ENCODE peak calls at places on chromosomes 1 and 21, in seven cellular contexts. One of them, this sample, is unnamed.

GRCh38 chr1:42736152-42736551 is 3.9 kb downstream of the CLDN19 start:
- DNase-seq in prostate gland: no peak
- DNase-seq in CD8-positive, alpha-beta memory T cell: no peak
- DNase-seq in mesenchymal stem cell: peak; percentile 28
- DNase-seq in mammary epithelial cell: peak; percentile 25
- DNase-seq in fibroblast of lung: no peak
- DNase-seq in GM23248: peak; percentile 61
- DNase-seq in this sample: peak; percentile 37

GRCh38 chr1:112026018-112026417 is 36.5 kb upstream of the KCND3 start:
- DNase-seq in prostate gland: no peak
- DNase-seq in CD8-positive, alpha-beta memory T cell: no peak
- DNase-seq in mesenchymal stem cell: no peak
- DNase-seq in mammary epithelial cell: peak; percentile 47
- DNase-seq in fibroblast of lung: peak; percentile 61
- DNase-seq in GM23248: peak; percentile 7
- DNase-seq in this sample: peak; percentile 77

GRCh38 chr1:84959294-84959693 is 37.6 kb downstream of the MCOLN2 start:
- DNase-seq in prostate gland: no peak
- DNase-seq in CD8-positive, alpha-beta memory T cell: peak; percentile 21
- DNase-seq in mesenchymal stem cell: peak; percentile 82
- DNase-seq in mammary epithelial cell: no peak
- DNase-seq in fibroblast of lung: no peak
- DNase-seq in GM23248: no peak
- DNase-seq in this sample: no peak

GRCh38 chr21:43187715-43188114 is 18.9 kb downstream of the CRYAA start:
- DNase-seq in prostate gland: no peak
- DNase-seq in CD8-positive, alpha-beta memory T cell: no peak
- DNase-seq in mesenchymal stem cell: peak; percentile 33
- DNase-seq in mammary epithelial cell: no peak
- DNase-seq in fibroblast of lung: no peak
- DNase-seq in GM23248: no peak
- DNase-seq in this sample: no peak

GRCh38 chr1:178438432-178438831 is 58.3 kb downstream of the CLEC20A start:
- DNase-seq in prostate gland: no peak
- DNase-seq in CD8-positive, alpha-beta memory T cell: no peak
- DNase-seq in mesenchymal stem cell: peak; percentile 24
- DNase-seq in mammary epithelial cell: peak; percentile 47
- DNase-seq in fibroblast of lung: peak; percentile 11
- DNase-seq in GM23248: peak; percentile 17
- DNase-seq in this sample: no peak

GRCh38 chr1:84299536-84300260 is 1.8 kb upstream of the SAMD13 start:
- DNase-seq in prostate gland: no peak
- DNase-seq in CD8-positive, alpha-beta memory T cell: no peak
- DNase-seq in mesenchymal stem cell: peak; percentile 26
- DNase-seq in mammary epithelial cell: no peak
- DNase-seq in fibroblast of lung: peak; percentile 19
- DNase-seq in GM23248: peak; percentile 31
- DNase-seq in this sample: no peak

GRCh38 chr1:57195436-57195941 is 228.4 kb downstream of the DAB1 start:
- DNase-seq in prostate gland: no peak
- DNase-seq in CD8-positive, alpha-beta memory T cell: no peak
- DNase-seq in mesenchymal stem cell: no peak
- DNase-seq in mammary epithelial cell: no peak
- DNase-seq in fibroblast of lung: no peak
- DNase-seq in GM23248: no peak
- DNase-seq in this sample: no peak

GRCh38 chr1:228101614-228101993 is 1.5 kb downstream of the C1orf35 start:
- DNase-seq in prostate gland: no peak
- DNase-seq in CD8-positive, alpha-beta memory T cell: no peak
- DNase-seq in mesenchymal stem cell: no peak
- DNase-seq in mammary epithelial cell: no peak
- DNase-seq in fibroblast of lung: no peak
- DNase-seq in GM23248: no peak
- DNase-seq in this sample: no peak

GRCh38 chr1:156221986-156222692 is 9.3 kb downstream of the PMF1 start:
- DNase-seq in prostate gland: no peak
- DNase-seq in CD8-positive, alpha-beta memory T cell: no peak
- DNase-seq in mesenchymal stem cell: no peak
- DNase-seq in mammary epithelial cell: no peak
- DNase-seq in fibroblast of lung: no peak
- DNase-seq in GM23248: no peak
- DNase-seq in this sample: no peak

GRCh38 chr1:184933944-184934343 is 40.4 kb downstream of the NIBAN1 start:
- DNase-seq in prostate gland: no peak
- DNase-seq in CD8-positive, alpha-beta memory T cell: no peak
- DNase-seq in mesenchymal stem cell: no peak
- DNase-seq in mammary epithelial cell: no peak
- DNase-seq in fibroblast of lung: no peak
- DNase-seq in GM23248: no peak
- DNase-seq in this sample: no peak

DNA sequence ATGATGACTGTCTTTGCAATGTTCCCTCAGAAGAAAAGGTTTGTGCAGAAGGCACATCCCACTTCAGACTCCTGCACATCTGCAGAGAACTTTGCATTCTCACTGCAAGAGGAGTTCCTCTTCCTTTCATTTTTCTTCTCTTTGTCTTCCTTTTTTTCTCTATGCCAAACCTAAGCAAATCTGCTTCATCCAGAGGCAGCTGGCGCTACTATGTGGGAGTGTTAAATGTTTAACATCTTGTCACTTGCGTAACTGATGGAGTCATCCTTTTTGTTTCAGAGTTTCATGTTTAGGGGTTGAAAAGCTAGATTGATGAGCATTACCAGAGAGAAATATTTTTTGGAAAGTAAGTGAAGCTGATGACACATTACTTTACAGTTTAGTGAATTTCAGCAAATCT is 985 bp upstream of the LRRC53 start:
- DNase-seq in prostate gland: no peak
- DNase-seq in CD8-positive, alpha-beta memory T cell: no peak
- DNase-seq in mesenchymal stem cell: no peak
- DNase-seq in mammary epithelial cell: no peak
- DNase-seq in fibroblast of lung: peak; percentile 26
- DNase-seq in GM23248: peak; percentile 44
- DNase-seq in this sample: no peak
- H3K4me3 ChIP-seq in prostate gland: no peak overlapping the region
- H3K4me3 ChIP-seq in CD8-positive, alpha-beta memory T cell: no peak overlapping the region
- H3K4me3 ChIP-seq in mesenchymal stem cell: no peak overlapping the region
- H3K4me3 ChIP-seq in mammary epithelial cell: no peak overlapping the region
- H3K4me3 ChIP-seq in fibroblast of lung: no peak overlapping the region
- H3K4me3 ChIP-seq in GM23248: no peak overlapping the region
- H3K4me3 ChIP-seq in this sample: no peak overlapping the region

GRCh38 chr21:7952648-7953047 is 2568.7 kb upstream of the TPTE start:
- DNase-seq in prostate gland: no peak
- DNase-seq in CD8-positive, alpha-beta memory T cell: no peak
- DNase-seq in mesenchymal stem cell: no peak
- DNase-seq in mammary epithelial cell: no peak
- DNase-seq in fibroblast of lung: no peak
- DNase-seq in GM23248: no peak
- DNase-seq in this sample: no peak

GRCh38 chr21:7951854-7952519 is 2569.4 kb upstream of the TPTE start:
- DNase-seq in prostate gland: no peak
- DNase-seq in CD8-positive, alpha-beta memory T cell: no peak
- DNase-seq in mesenchymal stem cell: no peak
- DNase-seq in mammary epithelial cell: no peak
- DNase-seq in fibroblast of lung: no peak
- DNase-seq in GM23248: no peak
- DNase-seq in this sample: no peak

GRCh38 chr21:7953058-7953457 is 2568.3 kb upstream of the TPTE start:
- DNase-seq in prostate gland: no peak
- DNase-seq in CD8-positive, alpha-beta memory T cell: no peak
- DNase-seq in mesenchymal stem cell: no peak
- DNase-seq in mammary epithelial cell: no peak
- DNase-seq in fibroblast of lung: no peak
- DNase-seq in GM23248: no peak
- DNase-seq in this sample: no peak

GRCh38 chr21:7947422-7947821 is 2574.0 kb upstream of the TPTE start:
- DNase-seq in prostate gland: no peak
- DNase-seq in CD8-positive, alpha-beta memory T cell: no peak
- DNase-seq in mesenchymal stem cell: no peak
- DNase-seq in mammary epithelial cell: no peak
- DNase-seq in fibroblast of lung: no peak
- DNase-seq in GM23248: no peak
- DNase-seq in this sample: no peak
- H3K9me3 ChIP-seq in prostate gland: peaks cover 10% of the 10 kb centered on the region
- H3K9me3 ChIP-seq in CD8-positive, alpha-beta memory T cell: peaks cover 89% of the 10 kb centered on the region
- H3K9me3 ChIP-seq in mesenchymal stem cell: peaks cover 99% of the 10 kb centered on the region
- H3K9me3 ChIP-seq in mammary epithelial cell: peaks cover 99% of the 10 kb centered on the region
- H3K9me3 ChIP-seq in fibroblast of lung: peaks cover 29% of the 10 kb centered on the region
- H3K9me3 ChIP-seq in GM23248: peaks cover 36% of the 10 kb centered on the region
- H3K9me3 ChIP-seq in this sample: peaks cover 64% of the 10 kb centered on the region

GRCh38 chr1:40998668-40999067 is 19.2 kb downstream of the CTPS1 start:
- DNase-seq in prostate gland: no peak
- DNase-seq in CD8-positive, alpha-beta memory T cell: no peak
- DNase-seq in mesenchymal stem cell: no peak
- DNase-seq in mammary epithelial cell: no peak
- DNase-seq in fibroblast of lung: no peak
- DNase-seq in GM23248: no peak
- DNase-seq in this sample: no peak

GRCh38 chr1:41006942-41007865 is 14.3 kb downstream of the SLFNL1 start:
- DNase-seq in prostate gland: no peak
- DNase-seq in CD8-positive, alpha-beta memory T cell: no peak
- DNase-seq in mesenchymal stem cell: no peak
- DNase-seq in mammary epithelial cell: peak; percentile 98
- DNase-seq in fibroblast of lung: peak; percentile 57
- DNase-seq in GM23248: peak; percentile 66
- DNase-seq in this sample: no peak

GRCh38 chr1:41003640-41004220 is 17.8 kb downstream of the SLFNL1 start:
- DNase-seq in prostate gland: peak; percentile 98
- DNase-seq in CD8-positive, alpha-beta memory T cell: peak; percentile 81
- DNase-seq in mesenchymal stem cell: peak; percentile 99
- DNase-seq in mammary epithelial cell: peak; percentile 97
- DNase-seq in fibroblast of lung: peak; percentile 98
- DNase-seq in GM23248: peak; percentile 99
- DNase-seq in this sample: peak; percentile 97

GRCh38 chr1:41005876-41006275 is 15.6 kb downstream of the SLFNL1 start:
- DNase-seq in prostate gland: no peak
- DNase-seq in CD8-positive, alpha-beta memory T cell: no peak
- DNase-seq in mesenchymal stem cell: no peak
- DNase-seq in mammary epithelial cell: no peak
- DNase-seq in fibroblast of lung: peak; percentile 67
- DNase-seq in GM23248: no peak
- DNase-seq in this sample: no peak

DNA sequence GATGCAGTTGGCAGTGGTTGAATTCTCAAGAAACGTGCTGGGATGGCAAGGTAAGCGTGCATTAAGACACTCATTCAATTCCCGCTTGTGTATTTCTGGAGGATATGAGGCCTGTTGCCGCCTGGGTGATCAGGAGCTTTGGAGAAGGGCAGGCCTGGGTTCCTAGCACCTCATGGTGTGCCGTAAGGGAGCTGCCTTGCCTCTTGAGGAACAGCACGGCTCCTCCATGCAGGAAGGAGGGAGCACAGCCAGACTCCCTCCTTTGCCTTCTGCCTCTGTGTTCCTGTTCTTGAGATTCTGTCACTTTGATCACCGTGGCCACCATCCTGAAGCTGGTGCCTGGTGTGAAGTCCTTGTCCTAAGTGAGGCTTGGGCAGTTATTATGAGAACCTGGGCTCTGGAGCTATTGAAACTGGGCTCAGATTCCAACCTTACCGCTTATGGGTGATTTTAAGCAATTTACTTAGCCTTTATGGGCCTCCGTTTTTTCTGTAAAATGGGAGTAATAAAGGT is 18.3 kb downstream of the SLFNL1 start:
- DNase-seq in prostate gland: no peak
- DNase-seq in CD8-positive, alpha-beta memory T cell: no peak
- DNase-seq in mesenchymal stem cell: no peak
- DNase-seq in mammary epithelial cell: no peak
- DNase-seq in fibroblast of lung: no peak
- DNase-seq in GM23248: no peak
- DNase-seq in this sample: no peak
- H3K36me3 ChIP-seq in prostate gland: no peaks in the 10 kb centered on the region
- H3K36me3 ChIP-seq in CD8-positive, alpha-beta memory T cell: peaks cover 51% of the 10 kb centered on the region
- H3K36me3 ChIP-seq in mesenchymal stem cell: peaks cover 42% of the 10 kb centered on the region
- H3K36me3 ChIP-seq in mammary epithelial cell: peaks cover 47% of the 10 kb centered on the region
- H3K36me3 ChIP-seq in fibroblast of lung: peaks cover 16% of the 10 kb centered on the region
- H3K36me3 ChIP-seq in GM23248: peaks cover 35% of the 10 kb centered on the region
- H3K36me3 ChIP-seq in this sample: peaks cover 95% of the 10 kb centered on the region

GRCh38 chr21:33022828-33023573 is 2.7 kb upstream of the OLIG2 start:
- DNase-seq in prostate gland: no peak
- DNase-seq in CD8-positive, alpha-beta memory T cell: no peak
- DNase-seq in mesenchymal stem cell: no peak
- DNase-seq in mammary epithelial cell: no peak
- DNase-seq in fibroblast of lung: no peak
- DNase-seq in GM23248: no peak
- DNase-seq in this sample: no peak

GRCh38 chr21:33024278-33025103 is 1.2 kb upstream of the OLIG2 start:
- DNase-seq in prostate gland: no peak
- DNase-seq in CD8-positive, alpha-beta memory T cell: no peak
- DNase-seq in mesenchymal stem cell: no peak
- DNase-seq in mammary epithelial cell: no peak
- DNase-seq in fibroblast of lung: no peak
- DNase-seq in GM23248: no peak
- DNase-seq in this sample: no peak

GRCh38 chr21:33022489-33022827 is 3.3 kb upstream of the OLIG2 start:
- DNase-seq in prostate gland: no peak
- DNase-seq in CD8-positive, alpha-beta memory T cell: no peak
- DNase-seq in mesenchymal stem cell: no peak
- DNase-seq in mammary epithelial cell: no peak
- DNase-seq in fibroblast of lung: no peak
- DNase-seq in GM23248: no peak
- DNase-seq in this sample: no peak

GRCh38 chr21:33025106-33025470 is 647 bp upstream of the OLIG2 start:
- DNase-seq in prostate gland: no peak
- DNase-seq in CD8-positive, alpha-beta memory T cell: no peak
- DNase-seq in mesenchymal stem cell: peak; percentile 30
- DNase-seq in mammary epithelial cell: no peak
- DNase-seq in fibroblast of lung: no peak
- DNase-seq in GM23248: no peak
- DNase-seq in this sample: no peak

DNA sequence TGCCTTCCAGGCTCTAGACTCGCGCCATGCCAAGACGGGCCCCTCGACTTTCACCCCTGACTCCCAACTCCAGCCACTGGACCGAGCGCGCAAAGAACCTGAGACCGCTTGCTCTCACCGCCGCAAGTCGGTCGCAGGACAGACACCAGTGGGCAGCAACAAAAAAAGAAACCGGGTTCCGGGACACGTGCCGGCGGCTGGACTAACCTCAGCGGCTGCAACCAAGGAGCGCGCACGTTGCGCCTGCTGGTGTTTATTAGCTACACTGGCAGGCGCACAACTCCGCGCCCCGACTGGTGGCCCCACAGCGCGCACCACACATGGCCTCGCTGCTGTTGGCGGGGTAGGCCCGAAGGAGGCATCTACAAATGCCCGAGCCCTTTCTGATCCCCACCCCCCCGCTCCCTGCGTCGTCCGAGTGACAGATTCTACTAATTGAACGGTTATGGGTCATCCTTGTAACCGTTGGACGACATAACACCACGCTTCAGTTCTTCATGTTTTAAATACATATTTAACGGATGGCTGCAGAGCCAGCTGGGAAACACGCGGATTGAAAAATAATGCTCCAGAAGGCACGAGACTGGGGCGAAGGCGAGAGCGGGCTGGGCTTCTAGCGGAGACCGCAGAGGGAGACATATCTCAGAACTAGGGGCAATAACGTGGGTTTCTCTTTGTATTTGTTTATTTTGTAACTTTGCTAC is 2.0 kb upstream of the OLIG2 start:
- DNase-seq in prostate gland: no peak
- DNase-seq in CD8-positive, alpha-beta memory T cell: no peak
- DNase-seq in mesenchymal stem cell: no peak
- DNase-seq in mammary epithelial cell: no peak
- DNase-seq in fibroblast of lung: no peak
- DNase-seq in GM23248: no peak
- DNase-seq in this sample: no peak
- H3K4me3 ChIP-seq in prostate gland: no peak overlapping the region
- H3K4me3 ChIP-seq in CD8-positive, alpha-beta memory T cell: no peak overlapping the region
- H3K4me3 ChIP-seq in mesenchymal stem cell: no peak overlapping the region
- H3K4me3 ChIP-seq in mammary epithelial cell: no peak overlapping the region
- H3K4me3 ChIP-seq in fibroblast of lung: no peak overlapping the region
- H3K4me3 ChIP-seq in GM23248: no peak overlapping the region
- H3K4me3 ChIP-seq in this sample: no peak overlapping the region

GRCh38 chr1:159023723-159024122 is 14.0 kb downstream of the IFI16 start:
- DNase-seq in prostate gland: no peak
- DNase-seq in CD8-positive, alpha-beta memory T cell: no peak
- DNase-seq in mesenchymal stem cell: no peak
- DNase-seq in mammary epithelial cell: no peak
- DNase-seq in fibroblast of lung: no peak
- DNase-seq in GM23248: no peak
- DNase-seq in this sample: no peak
- H3K9me3 ChIP-seq in prostate gland: no peaks in the 10 kb centered on the region
- H3K9me3 ChIP-seq in CD8-positive, alpha-beta memory T cell: no peaks in the 10 kb centered on the region
- H3K9me3 ChIP-seq in mesenchymal stem cell: no peaks in the 10 kb centered on the region
- H3K9me3 ChIP-seq in mammary epithelial cell: no peaks in the 10 kb centered on the region
- H3K9me3 ChIP-seq in fibroblast of lung: no peaks in the 10 kb centered on the region
- H3K9me3 ChIP-seq in GM23248: no peaks in the 10 kb centered on the region
- H3K9me3 ChIP-seq in this sample: no peaks in the 10 kb centered on the region

This sample was measured in MG63.